ENCODE peak calls at places on chromosomes 6 and 20, in eight cellular contexts. H, E, D, O, W, X, Z and M are unnamed samples.

GRCh38 chr20:33373735-33374605 is 27.3 kb downstream of the CDK5RAP1 start:
- DNase-seq in H (no peak), E (no peak), D (peak; percentile 50), O (no peak), W (no peak), X (no peak), Z (no peak), M (no peak)

GRCh38 chr20:19588731-19589130 is 169.3 kb upstream of the RIN2 start:
- DNase-seq in H (no peak), E (no peak), D (no peak), O (no peak), W (no peak), X (no peak), Z (no peak), M (no peak)

GRCh38 chr20:19832875-19833274 is 74.8 kb downstream of the RIN2 start:
- DNase-seq in H (no peak), E (no peak), D (no peak), O (no peak), W (no peak), X (no peak), Z (no peak), M (no peak)

GRCh38 chr6:37467718-37468117 is 32.0 kb downstream of the CCDC167 start:
- DNase-seq in H (no peak), E (no peak), D (no peak), O (no peak), W (no peak), X (no peak), Z (no peak), M (no peak)

GRCh38 chr6:137370871-137371633 is 123.1 kb downstream of the OLIG3 start:
- DNase-seq in H (no peak), E (no peak), D (no peak), O (no peak), W (no peak), X (no peak), Z (peak; percentile 34), M (no peak)

GRCh38 chr20:38067717-38068365 is 34.3 kb downstream of the RPRD1B start:
- DNase-seq in H (no peak), E (no peak), D (no peak), O (no peak), W (no peak), X (no peak), Z (no peak), M (no peak)

GRCh38 chr20:13458860-13459451 is 179.8 kb downstream of the TASP1 start:
- DNase-seq in H (no peak), E (no peak), D (peak; percentile 79), O (no peak), W (no peak), X (peak; percentile 22), Z (peak; percentile 26), M (no peak)

GRCh38 chr6:158711264-158711663 is 61.4 kb downstream of the SYTL3 start:
- DNase-seq in H (no peak), E (no peak), D (no peak), O (no peak), W (no peak), X (no peak), Z (no peak), M (no peak)

GRCh38 chr6:57421503-57421902 is 104.1 kb downstream of the PRIM2 start:
- DNase-seq in H (no peak), E (no peak), D (peak; percentile 7), O (no peak), W (no peak), X (no peak), Z (no peak), M (no peak)

GRCh38 chr20:59751075-59751711 is 146.9 kb downstream of the PHACTR3 start:
- DNase-seq in H (peak; percentile 81), E (no peak), D (peak; percentile 33), O (peak; percentile 88), W (peak; percentile 90), X (peak; percentile 90), Z (no peak), M (peak; percentile 84)

GRCh38 chr20:46118481-46119020 is 437 bp downstream of the CD40 start:
- DNase-seq in H (no peak), E (no peak), D (no peak), O (peak; percentile 79), W (peak; percentile 82), X (peak; percentile 48), Z (no peak), M (no peak)

GRCh38 chr20:23187759-23188158 is 101.6 kb upstream of the CD93 start:
- DNase-seq in H (no peak), E (no peak), D (no peak), O (no peak), W (peak; percentile 80), X (no peak), Z (no peak), M (no peak)

GRCh38 chr6:22613695-22614094 is 44.3 kb downstream of the HDGFL1 start:
- DNase-seq in H (no peak), E (peak; percentile 29), D (peak; percentile 89), O (no peak), W (no peak), X (no peak), Z (no peak), M (no peak)

GRCh38 chr6:155351273-155352129 is 37.2 kb upstream of the TFB1M start:
- DNase-seq in H (no peak), E (no peak), D (no peak), O (no peak), W (no peak), X (no peak), Z (no peak), M (no peak)

GRCh38 chr6:143426025-143426424 is 24.5 kb downstream of the ADAT2 start:
- DNase-seq in H (no peak), E (no peak), D (no peak), O (no peak), W (no peak), X (no peak), Z (no peak), M (no peak)

GRCh38 chr6:97687916-97688315 is 404.9 kb upstream of the MMS22L start:
- DNase-seq in H (no peak), E (no peak), D (no peak), O (no peak), W (no peak), X (no peak), Z (no peak), M (no peak)

GRCh38 chr6:582370-582769 is 74.5 kb downstream of the HUS1B start:
- DNase-seq in H (peak; percentile 24), E (no peak), D (peak; percentile 77), O (no peak), W (no peak), X (peak; percentile 55), Z (no peak), M (no peak)

GRCh38 chr6:583639-584038 is 73.3 kb downstream of the HUS1B start:
- DNase-seq in H (no peak), E (no peak), D (no peak), O (no peak), W (no peak), X (no peak), Z (no peak), M (no peak)

GRCh38 chr6:583116-583515 is 73.8 kb downstream of the HUS1B start:
- DNase-seq in H (no peak), E (no peak), D (no peak), O (no peak), W (no peak), X (no peak), Z (no peak), M (no peak)

GRCh38 chr6:579339-579738 is 77.6 kb downstream of the HUS1B start:
- DNase-seq in H (no peak), E (no peak), D (peak; percentile 74), O (no peak), W (no peak), X (no peak), Z (no peak), M (no peak)
- TF ChIP-seq CTCF in H (peak; percentile 24), E (peak; percentile 39), D (peak; percentile 71), O (no peak), W (no peak), X (no peak), Z (no peak), M (peak; percentile 55)

GRCh38 chr6:89122625-89123024 is 4.8 kb upstream of the SRSF12 start:
- DNase-seq in H (no peak), E (no peak), D (peak; percentile 70), O (no peak), W (no peak), X (no peak), Z (peak; percentile 18), M (no peak)
- TF ChIP-seq CTCF in H (peak; percentile 60), E (peak; percentile 56), D (peak; percentile 69), O (no peak), W (peak; percentile 50), X (no peak), Z (peak; percentile 55), M (peak; percentile 69)

GRCh38 chr20:6069669-6070068 is 15.8 kb upstream of the LRRN4 start:
- DNase-seq in H (no peak), E (no peak), D (no peak), O (no peak), W (no peak), X (no peak), Z (no peak), M (no peak)

GRCh38 chr20:6071162-6071695 is 17.4 kb upstream of the LRRN4 start:
- DNase-seq in H (no peak), E (no peak), D (peak; percentile 21), O (no peak), W (peak; percentile 31), X (no peak), Z (no peak), M (no peak)

GRCh38 chr20:6074784-6075183 is 20.9 kb upstream of the LRRN4 start:
- DNase-seq in H (no peak), E (no peak), D (no peak), O (no peak), W (no peak), X (no peak), Z (no peak), M (no peak)

GRCh38 chr20:6075428-6076219 is 21.8 kb upstream of the LRRN4 start:
- DNase-seq in H (no peak), E (no peak), D (peak; percentile 56), O (no peak), W (peak; percentile 29), X (no peak), Z (no peak), M (no peak)

GRCh38 chr20:6074145-6074561 is 20.3 kb upstream of the LRRN4 start:
- DNase-seq in H (no peak), E (no peak), D (peak; percentile 30), O (no peak), W (no peak), X (peak; percentile 12), Z (no peak), M (no peak)
- TF ChIP-seq CTCF in H (peak; percentile 54), E (peak; percentile 21), D (peak; percentile 60), O (no peak), W (peak; percentile 22), X (peak; percentile 42), Z (peak; percentile 21), M (peak; percentile 60)

GRCh38 chr6:125193208-125193607 is 39.6 kb downstream of the TPD52L1 start:
- DNase-seq in H (no peak), E (no peak), D (no peak), O (no peak), W (no peak), X (no peak), Z (no peak), M (no peak)

GRCh38 chr6:125190667-125191066 is 37.1 kb downstream of the TPD52L1 start:
- DNase-seq in H (no peak), E (no peak), D (no peak), O (no peak), W (no peak), X (no peak), Z (no peak), M (no peak)

GRCh38 chr6:125191916-125192609 is 38.5 kb downstream of the TPD52L1 start:
- DNase-seq in H (no peak), E (peak; percentile 68), D (peak; percentile 97), O (no peak), W (no peak), X (peak; percentile 37), Z (peak; percentile 38), M (no peak)

GRCh38 chr6:125194980-125195379 is 41.4 kb downstream of the TPD52L1 start:
- DNase-seq in H (no peak), E (no peak), D (no peak), O (no peak), W (no peak), X (no peak), Z (no peak), M (no peak)

GRCh38 chr6:125192610-125192930 is 39.0 kb downstream of the TPD52L1 start:
- DNase-seq in H (no peak), E (no peak), D (no peak), O (no peak), W (no peak), X (no peak), Z (no peak), M (no peak)
- TF ChIP-seq CTCF in H (peak; percentile 2), E (no peak), D (no peak), O (no peak), W (no peak), X (peak; percentile 46), Z (peak; percentile 36), M (peak; percentile 13)